ENCODE peak calls at places on chromosome 12, in five cellular contexts. W, X, I, Q and P are unnamed samples.

GRCh38 chr12:53989227-53990113 is 4.5 kb downstream of the HOXC10 start:
- DNase-seq in W (no peak), X (no peak), I (peak), Q (peak), P (no peak)

GRCh38 chr12:4174417-4174816 is 99.1 kb upstream of the CCND2 start:
- DNase-seq in W (no peak), X (no peak), I (no peak), Q (no peak), P (no peak)

GRCh38 chr12:68673788-68674187 is 13.0 kb upstream of the NUP107 start:
- DNase-seq in W (no peak), X (no peak), I (no peak), Q (no peak), P (no peak)

GRCh38 chr12:105596731-105597130 is 266.2 kb downstream of the C12orf75 start:
- DNase-seq in W (no peak), X (no peak), I (no peak), Q (no peak), P (no peak)

GRCh38 chr12:9872116-9872515 is 3.0 kb upstream of the CLEC2B start:
- DNase-seq in W (no peak), X (no peak), I (no peak), Q (no peak), P (no peak)

GRCh38 chr12:131430158-131430772 is 280.6 kb upstream of the SFSWAP start:
- DNase-seq in W (no peak), X (no peak), I (no peak), Q (no peak), P (no peak)

GRCh38 chr12:130266751-130267150 is 70.9 kb upstream of the PIWIL1 start:
- DNase-seq in W (peak), X (no peak), I (no peak), Q (no peak), P (peak)

GRCh38 chr12:124819080-124819479 is 44.6 kb downstream of the SCARB1 start:
- DNase-seq in W (no peak), X (no peak), I (no peak), Q (no peak), P (no peak)

GRCh38 chr12:24937553-24938244 is 11.2 kb downstream of the BCAT1 start:
- DNase-seq in W (no peak), X (no peak), I (no peak), Q (no peak), P (no peak)